ENCODE peak calls at places on chromosomes 12 and 14, in five cellular contexts. X is HCT116, Y is K562, L is HepG2, G is GM12878. F is an unnamed sample.

GRCh38 chr14:98754343-98755025 is 517.5 kb downstream of the BCL11B start:
- DNase-seq in L (no peak), G (no peak), X (no peak), Y (no peak), F (no peak)

GRCh38 chr12:12776261-12776660 is 9.2 kb upstream of the APOLD1 start:
- DNase-seq in G (no peak), X (no peak), Y (no peak), L (peak; percentile 13), F (no peak)

GRCh38 chr14:91307046-91307445 is 62.5 kb upstream of the GPR68 start:
- DNase-seq in L (no peak), Y (no peak), X (no peak), G (no peak), F (no peak)

GRCh38 chr14:98984719-98985041 is 287.3 kb downstream of the BCL11B start:
- DNase-seq in L (no peak), X (no peak), Y (peak; percentile 29), G (no peak), F (no peak)

GRCh38 chr14:99320105-99320572 is 48.1 kb upstream of the BCL11B start:
- DNase-seq in Y (peak; percentile 68), G (peak; percentile 39), X (peak; percentile 21), L (peak; percentile 29), F (peak; percentile 39)

GRCh38 chr14:100807979-100808734 is 17.8 kb upstream of the MEG3 start:
- DNase-seq in G (no peak), L (no peak), Y (no peak), X (no peak), F (no peak)

GRCh38 chr12:121300083-121300819 is 3.7 kb upstream of the CAMKK2 start:
- DNase-seq in G (no peak), L (no peak), X (no peak), Y (no peak), F (no peak)

GRCh38 chr12:106671840-106672239 is 89.0 kb downstream of the RFX4 start:
- DNase-seq in G (no peak), Y (no peak), X (no peak), L (no peak), F (no peak)

GRCh38 chr14:102570334-102570995 is 22.0 kb upstream of the RCOR1 start:
- DNase-seq in Y (no peak), X (no peak), L (peak; percentile 79), G (no peak), F (no peak)

GRCh38 chr12:65408448-65408847 is 130.0 kb downstream of the MSRB3 start:
- DNase-seq in X (no peak), L (no peak), G (no peak), Y (no peak), F (no peak)

GRCh38 chr14:105913861-105914260 is 387.5 kb downstream of the TMEM121 start:
- DNase-seq in G (no peak), Y (no peak), L (no peak), X (no peak), F (no peak)
- TF ChIP-seq YY1 in G (no peak), Y (no peak), L (no peak), X (no peak), F (no peak)

DNA sequence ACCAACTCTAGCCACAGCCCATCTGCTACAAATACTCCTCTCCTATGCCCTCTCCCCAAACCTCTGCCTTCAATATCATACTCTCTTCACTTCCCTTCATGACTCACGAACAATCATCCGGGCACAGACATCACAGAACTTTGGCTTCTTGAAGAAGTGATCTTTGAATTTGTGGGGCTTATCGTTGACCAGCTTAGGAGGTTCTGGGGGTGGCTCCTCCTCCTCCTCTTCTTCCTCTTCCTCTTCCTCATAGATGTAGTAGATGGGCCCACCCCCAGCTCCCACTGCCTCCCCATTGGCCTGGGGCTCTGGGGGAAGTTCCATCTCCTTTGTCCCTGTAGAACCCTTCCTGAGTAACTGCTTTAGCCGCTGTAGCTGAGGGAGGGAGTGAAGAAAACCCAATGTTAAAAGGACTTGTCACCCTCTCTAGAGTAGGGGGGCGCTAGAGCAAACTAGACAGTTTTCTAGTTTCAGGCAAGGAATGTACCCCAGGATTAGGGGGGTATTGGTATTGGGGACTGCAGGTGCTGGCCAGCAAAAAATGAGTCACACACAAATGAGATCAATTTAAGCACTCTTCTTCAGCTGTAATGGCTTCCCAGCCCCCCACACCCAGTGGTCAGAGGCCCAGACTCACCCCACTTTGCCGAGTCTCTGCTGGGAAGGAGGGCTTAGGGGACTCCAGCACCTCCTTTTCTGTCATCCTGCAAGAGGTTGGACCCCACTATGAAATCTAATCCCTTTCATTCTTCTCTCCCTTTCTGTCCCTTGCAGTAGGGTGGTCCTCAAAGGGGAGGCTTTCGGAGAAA is 1.8 kb downstream of the STAC3 start:
- DNase-seq in G (no peak), X (no peak), L (no peak), Y (peak; percentile 76), F (no peak)
- TF ChIP-seq YY1 in G (no peak), X (no peak), L (no peak), Y (no peak), F (no peak)

DNA sequence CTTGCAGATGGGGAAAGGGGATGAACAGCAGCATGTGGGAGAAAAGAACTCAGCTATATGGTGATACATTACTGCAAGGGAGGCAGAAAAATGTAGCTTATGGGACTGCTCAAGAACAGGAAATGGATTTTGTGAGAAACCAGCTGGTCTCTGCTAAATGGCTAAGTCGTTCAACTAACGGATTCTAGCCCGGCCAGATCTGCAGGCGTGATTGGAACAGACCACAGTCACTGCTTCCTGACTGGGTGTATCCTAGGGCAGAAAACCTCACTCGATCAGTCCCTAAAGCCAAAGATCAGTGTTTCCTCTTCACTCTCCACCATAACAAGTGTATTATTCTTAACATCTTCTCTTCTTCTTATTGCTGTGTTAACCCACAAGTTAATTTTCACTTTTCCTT is 8.0 kb upstream of the PTGDR start:
- DNase-seq in Y (no peak), G (no peak), X (no peak), L (no peak), F (no peak)
- TF ChIP-seq YY1 in Y (no peak), G (no peak), X (no peak), L (no peak), F (no peak)

DNA sequence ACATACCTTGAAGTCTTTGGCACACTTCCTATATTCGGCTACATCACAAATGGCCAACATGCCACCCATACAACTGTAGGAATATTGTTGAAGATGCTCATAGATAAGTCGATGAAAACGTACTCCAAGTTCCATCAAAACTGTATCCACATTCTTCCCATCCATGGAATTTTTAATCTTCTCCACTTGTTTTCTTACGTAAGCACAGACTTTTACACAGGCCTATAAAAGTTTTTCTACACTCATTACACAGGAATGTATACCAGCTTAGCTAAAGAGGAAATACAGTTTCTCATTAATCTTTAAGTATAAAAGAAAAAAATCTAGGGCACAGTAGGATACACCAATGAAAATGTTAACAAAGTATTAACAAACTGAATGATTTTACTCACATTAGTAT is 59.1 kb downstream of the EXOC5 start:
- DNase-seq in X (no peak), G (no peak), L (no peak), Y (no peak), F (no peak)
- TF ChIP-seq YY1 in X (no peak), G (no peak), L (no peak), Y (no peak), F (no peak)

DNA sequence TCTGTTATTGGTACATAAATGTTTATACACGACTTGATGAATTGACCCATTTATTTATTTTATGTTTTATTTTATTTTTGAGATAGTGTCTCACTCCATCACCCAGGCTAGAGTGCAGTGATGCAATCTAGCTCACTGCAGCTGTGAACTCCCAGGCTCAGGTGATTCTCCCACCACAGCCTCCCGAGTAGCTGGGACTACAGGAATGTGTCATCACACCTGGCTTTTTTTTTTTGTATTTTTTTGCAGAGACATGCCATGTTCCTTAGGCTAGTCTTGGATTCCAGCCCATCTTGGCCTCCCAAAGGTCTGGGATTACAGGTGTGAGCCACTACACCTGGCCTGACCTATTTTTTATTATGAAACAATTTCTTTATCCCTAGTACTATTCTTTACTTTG is 355.0 kb upstream of the PRICKLE1 start:
- DNase-seq in Y (no peak), X (no peak), G (no peak), L (no peak), F (no peak)
- TF ChIP-seq YY1 in Y (no peak), X (no peak), G (no peak), L (no peak), F (no peak)

GRCh38 chr14:35366048-35366428 is 38.5 kb downstream of the NFKBIA start:
- DNase-seq in L (no peak), X (no peak), Y (peak; percentile 56), G (no peak), F (no peak)

GRCh38 chr14:35366521-35366976 is 38.0 kb downstream of the NFKBIA start:
- DNase-seq in Y (no peak), X (no peak), G (no peak), L (no peak), F (no peak)

GRCh38 chr14:35362911-35363374 is 41.6 kb downstream of the NFKBIA start:
- DNase-seq in G (no peak), X (no peak), L (no peak), Y (no peak), F (no peak)

GRCh38 chr14:35367056-35367372 is 37.5 kb downstream of the NFKBIA start:
- DNase-seq in Y (peak; percentile 56), X (no peak), G (no peak), L (no peak), F (no peak)

GRCh38 chr14:35365130-35366047 is 39.2 kb downstream of the NFKBIA start:
- DNase-seq in L (peak; percentile 98), X (peak; percentile 54), G (no peak), Y (peak; percentile 82), F (no peak)
- TF ChIP-seq YY1 in L (no peak), X (no peak), G (no peak), Y (no peak), F (no peak)

GRCh38 chr14:95885278-95885677 is 8.6 kb downstream of the TUNAR start:
- DNase-seq in L (no peak), X (no peak), G (no peak), Y (no peak), F (no peak)

GRCh38 chr14:95886366-95886765 is 9.7 kb downstream of the TUNAR start:
- DNase-seq in L (no peak), X (no peak), G (no peak), Y (no peak), F (no peak)

GRCh38 chr14:95889236-95889979 is 12.8 kb downstream of the TUNAR start:
- DNase-seq in G (peak; percentile 5), Y (no peak), L (no peak), X (no peak), F (no peak)

GRCh38 chr14:95885866-95886265 is 9.2 kb downstream of the TUNAR start:
- DNase-seq in G (no peak), Y (no peak), X (no peak), L (no peak), F (no peak)

DNA sequence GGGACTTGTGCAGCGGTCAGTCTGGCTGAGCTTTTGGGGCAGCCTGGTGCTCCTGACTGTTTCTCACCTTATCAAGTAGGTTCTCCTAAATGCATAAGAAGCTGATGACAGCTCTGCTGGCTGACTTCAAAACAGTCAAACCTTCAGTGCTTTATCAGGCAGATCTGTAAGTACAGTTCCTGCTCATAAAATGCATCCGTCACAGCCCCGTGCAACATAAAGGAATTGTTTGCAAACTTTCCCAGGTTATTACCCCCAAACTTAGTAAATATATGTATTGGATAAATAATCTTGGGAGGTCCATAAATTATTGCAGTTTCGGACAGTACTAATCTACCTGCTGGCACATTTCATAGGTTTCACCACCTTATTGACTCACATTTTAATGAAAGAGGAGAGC is 10.7 kb downstream of the TUNAR start:
- DNase-seq in Y (no peak), G (no peak), L (no peak), X (no peak), F (no peak)
- TF ChIP-seq YY1 in Y (no peak), G (no peak), L (no peak), X (no peak), F (no peak)

F was measured in NT2/D1.